ENCODE peak calls at places on chromosomes 2 and 18, in nine cellular contexts. One of them, this sample, is unnamed.

GRCh38 chr2:9952856-9953503 is 1.5 kb downstream of the GRHL1 start:
- DNase-seq in HEK293T: no peak
- DNase-seq in pons: no peak
- DNase-seq in Ammon's horn: no peak
- DNase-seq in spleen: no peak
- DNase-seq in AG09319: no peak
- DNase-seq in HFFc6: no peak
- DNase-seq in CD14-positive monocyte: no peak
- DNase-seq in D341Med: no peak
- DNase-seq in this sample: no peak

GRCh38 chr2:133674433-133675331 is 106.4 kb upstream of the NCKAP5 start:
- DNase-seq in CD14-positive monocyte: no peak
- DNase-seq in D341Med: no peak
- DNase-seq in Ammon's horn: peak
- DNase-seq in HEK293T: peak
- DNase-seq in pons: peak
- DNase-seq in AG09319: peak
- DNase-seq in spleen: no peak
- DNase-seq in HFFc6: peak
- DNase-seq in this sample: no peak

GRCh38 chr18:44579745-44580144 is 100.9 kb upstream of the SETBP1 start:
- DNase-seq in CD14-positive monocyte: no peak
- DNase-seq in spleen: no peak
- DNase-seq in AG09319: no peak
- DNase-seq in Ammon's horn: no peak
- DNase-seq in HEK293T: no peak
- DNase-seq in D341Med: no peak
- DNase-seq in HFFc6: no peak
- DNase-seq in pons: no peak
- DNase-seq in this sample: no peak

GRCh38 chr2:109385506-109385905 is 228.3 kb downstream of the SEPTIN10 start:
- DNase-seq in spleen: peak
- DNase-seq in HEK293T: no peak
- DNase-seq in AG09319: no peak
- DNase-seq in Ammon's horn: no peak
- DNase-seq in HFFc6: no peak
- DNase-seq in pons: no peak
- DNase-seq in D341Med: no peak
- DNase-seq in CD14-positive monocyte: peak
- DNase-seq in this sample: no peak

GRCh38 chr18:64717026-64717425 is 568.1 kb upstream of the LINC00305 start:
- DNase-seq in CD14-positive monocyte: no peak
- DNase-seq in HFFc6: no peak
- DNase-seq in spleen: no peak
- DNase-seq in pons: no peak
- DNase-seq in Ammon's horn: no peak
- DNase-seq in AG09319: no peak
- DNase-seq in HEK293T: no peak
- DNase-seq in D341Med: no peak
- DNase-seq in this sample: no peak

GRCh38 chr2:218648473-218649100 is 10.8 kb downstream of the ZNF142 start:
- DNase-seq in D341Med: peak
- DNase-seq in HEK293T: peak
- DNase-seq in CD14-positive monocyte: no peak
- DNase-seq in pons: peak
- DNase-seq in Ammon's horn: peak
- DNase-seq in spleen: no peak
- DNase-seq in AG09319: peak
- DNase-seq in HFFc6: peak
- DNase-seq in this sample: peak

GRCh38 chr2:85353876-85354285 is 447 bp downstream of the RETSAT start:
- DNase-seq in spleen: no peak
- DNase-seq in Ammon's horn: no peak
- DNase-seq in pons: peak
- DNase-seq in CD14-positive monocyte: no peak
- DNase-seq in D341Med: peak
- DNase-seq in HEK293T: peak
- DNase-seq in AG09319: no peak
- DNase-seq in HFFc6: peak
- DNase-seq in this sample: no peak

GRCh38 chr2:207269021-207269420 is 103.3 kb upstream of the KLF7 start:
- DNase-seq in Ammon's horn: no peak
- DNase-seq in AG09319: no peak
- DNase-seq in spleen: no peak
- DNase-seq in pons: no peak
- DNase-seq in CD14-positive monocyte: no peak
- DNase-seq in HFFc6: no peak
- DNase-seq in D341Med: no peak
- DNase-seq in HEK293T: no peak
- DNase-seq in this sample: no peak

GRCh38 chr2:158740127-158740526 is 55.0 kb upstream of the DAPL1 start:
- DNase-seq in CD14-positive monocyte: no peak
- DNase-seq in D341Med: no peak
- DNase-seq in HFFc6: peak
- DNase-seq in Ammon's horn: no peak
- DNase-seq in pons: no peak
- DNase-seq in AG09319: no peak
- DNase-seq in HEK293T: no peak
- DNase-seq in spleen: no peak
- DNase-seq in this sample: no peak

This sample was measured in activated naive CD8-positive, alpha-beta T cell treated with anti-CD3 and anti-CD28 coated beads, Interleukin-2, amount 10 ng/mL, durations not matched to agents 7 days and 5 days.